ENCODE peak calls at places on chromosomes 13 and 19, in seven cellular contexts. F is erythroblast, B is body of pancreas, P is A549, G is Peyer's patch, Z is ovary, O is heart left ventricle. E is an unnamed sample.
A peak's percentile ranks its signal among the peaks of the same experiment; 100 is the strongest.

GRCh38 chr13:97757807-97758206 is 195.7 kb upstream of the IPO5 start:
- DNase-seq in F (no peak), B (peak; percentile 22), P (no peak), G (no peak), Z (no peak), O (peak; percentile 37), E (no peak)

GRCh38 chr19:47765522-47766358 is 12.8 kb upstream of the SELENOW start:
- DNase-seq in F (peak; percentile 62), B (peak; percentile 71), P (peak; percentile 58), G (no peak), Z (peak; percentile 63), O (peak; percentile 76), E (no peak)

GRCh38 chr19:39064405-39064804 is 19.8 kb upstream of the ACP7 start:
- DNase-seq in F (no peak), B (no peak), P (no peak), G (no peak), Z (no peak), O (no peak), E (no peak)

GRCh38 chr13:75372517-75372916 is 109.5 kb downstream of the TBC1D4 start:
- DNase-seq in F (peak; percentile 62), B (no peak), P (peak; percentile 13), G (no peak), Z (no peak), O (no peak), E (no peak)

GRCh38 chr13:77952276-77952675 is 33.6 kb upstream of the EDNRB start:
- DNase-seq in F (no peak), B (no peak), P (no peak), G (no peak), Z (no peak), O (no peak), E (no peak)

GRCh38 chr19:4639531-4640246 is 373 bp downstream of the TNFAIP8L1 start:
- DNase-seq in F (no peak), B (peak; percentile 43), P (no peak), G (no peak), Z (peak; percentile 76), O (no peak), E (no peak)

GRCh38 chr13:78020861-78021260 is 102.2 kb upstream of the EDNRB start:
- DNase-seq in F (no peak), B (no peak), P (no peak), G (no peak), Z (no peak), O (no peak), E (no peak)

GRCh38 chr19:45125975-45126493 is 33.1 kb downstream of the PPP1R37 start:
- DNase-seq in F (peak; percentile 59), B (peak; percentile 71), P (peak; percentile 65), G (peak; percentile 72), Z (no peak), O (peak; percentile 66), E (peak; percentile 45)

GRCh38 chr19:6794817-6795431 is 22.4 kb downstream of the VAV1 start:
- DNase-seq in F (no peak), B (no peak), P (no peak), G (no peak), Z (no peak), O (no peak), E (no peak)

GRCh38 chr13:72390909-72391308 is 336.5 kb downstream of the MZT1 start:
- DNase-seq in F (no peak), B (no peak), P (no peak), G (no peak), Z (no peak), O (no peak), E (no peak)

GRCh38 chr19:19134687-19135158 is 3.6 kb downstream of the TMEM161A start:
- DNase-seq in F (no peak), B (no peak), P (no peak), G (no peak), Z (no peak), O (peak; percentile 90), E (no peak)

GRCh38 chr13:31067416-31068118 is 94.1 kb downstream of the HSPH1 start:
- DNase-seq in F (no peak), B (no peak), P (peak; percentile 15), G (no peak), Z (no peak), O (no peak), E (peak; percentile 63)

GRCh38 chr19:54100560-54100959 is at the start of gene OSCAR:
- DNase-seq in F (no peak), B (no peak), P (no peak), G (no peak), Z (no peak), O (no peak), E (no peak)
- TF ChIP-seq POLR2A in F (no peak), B (no peak), P (no peak), G (no peak), Z (no peak), O (no peak), E (no peak)

GRCh38 chr19:55400281-55401087 is 7.1 kb downstream of the UBE2S start:
- DNase-seq in F (no peak), B (no peak), P (no peak), G (no peak), Z (no peak), O (no peak), E (no peak)
- TF ChIP-seq POLR2A in F (no peak), B (no peak), P (no peak), G (no peak), Z (no peak), O (no peak), E (no peak)

GRCh38 chr19:15467734-15468214 is 3.4 kb upstream of the RASAL3 start:
- DNase-seq in F (no peak), B (no peak), P (no peak), G (no peak), Z (no peak), O (no peak), E (no peak)

GRCh38 chr19:15464394-15465385 is at the start of gene RASAL3:
- DNase-seq in F (no peak), B (no peak), P (no peak), G (peak; percentile 84), Z (no peak), O (no peak), E (no peak)

GRCh38 chr19:15466851-15467733 is 2.7 kb upstream of the RASAL3 start:
- DNase-seq in F (no peak), B (no peak), P (no peak), G (no peak), Z (no peak), O (no peak), E (no peak)

GRCh38 chr19:15461694-15462093 is 2.6 kb downstream of the RASAL3 start:
- DNase-seq in F (no peak), B (no peak), P (no peak), G (no peak), Z (no peak), O (no peak), E (no peak)

GRCh38 chr19:15463865-15464371 is 426 bp downstream of the RASAL3 start:
- DNase-seq in F (no peak), B (no peak), P (no peak), G (peak; percentile 77), Z (no peak), O (no peak), E (no peak)
- TF ChIP-seq POLR2A in F (peak; percentile 37), B (no peak), P (no peak), G (no peak), Z (no peak), O (no peak), E (no peak)

DNA sequence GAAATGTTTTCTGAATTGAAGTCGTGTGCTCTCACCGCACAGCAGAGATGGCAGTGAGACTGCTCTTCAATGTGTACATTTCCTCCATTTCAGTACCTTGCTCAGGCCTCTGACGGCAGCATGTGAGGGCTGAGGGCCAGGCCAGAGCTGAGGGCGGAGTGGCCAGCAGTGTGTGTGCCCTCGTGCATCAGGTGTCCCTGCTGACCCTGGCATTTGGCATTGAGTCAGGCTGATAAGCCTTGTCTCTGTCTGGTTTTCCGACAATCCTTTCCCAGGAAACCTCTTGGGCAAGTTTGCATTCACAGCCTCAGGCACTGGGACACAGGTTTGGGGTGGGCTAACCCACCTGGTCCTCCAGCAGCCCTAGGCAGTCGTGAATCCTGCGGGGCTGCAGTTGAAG is 62.3 kb downstream of the EFNB2 start:
- DNase-seq in F (no peak), B (no peak), P (no peak), G (no peak), Z (no peak), O (peak; percentile 72), E (no peak)
- TF ChIP-seq POLR2A in F (no peak), B (no peak), P (no peak), G (no peak), Z (no peak), O (no peak), E (no peak)